ENCODE peak calls at places on chromosomes 7 and 10, in ten cellular contexts. O is MCF 10A; I is WERI-Rb-1; P is endodermal cell; W is IMR-90; J is fibroblast of lung; A is neural progenitor cell; Q is CD4-positive, alpha-beta T cell; E is HL-60; Y is RWPE1. L is an unnamed sample.

GRCh38 chr10:28403090-28403489 is 100.2 kb upstream of the MPP7 start:
- DNase-seq in P (no peak), J (no peak), A (no peak), W (peak; percentile 16), Y (no peak), I (no peak), E (no peak), Q (no peak), O (no peak), L (no peak)

GRCh38 chr10:28532223-28532508 is 752 bp upstream of the WAC start:
- DNase-seq in Y (peak; percentile 23), W (no peak), E (no peak), Q (no peak), I (no peak), O (no peak), P (no peak), J (peak; percentile 61), A (no peak), L (no peak)

GRCh38 chr10:88999629-89000028 is 9.0 kb downstream of the FAS start:
- DNase-seq in J (peak; percentile 75), Q (no peak), E (no peak), Y (peak; percentile 28), P (no peak), I (no peak), O (no peak), W (peak; percentile 26), A (no peak), L (no peak)

GRCh38 chr10:73126343-73126742 is 16.1 kb downstream of the NUDT13 start:
- DNase-seq in I (no peak), O (peak; percentile 4), E (no peak), P (no peak), Y (no peak), A (no peak), J (no peak), W (no peak), Q (no peak), L (no peak)

GRCh38 chr7:64775289-64775688 is 18.9 kb upstream of the ZNF138 start:
- DNase-seq in O (no peak), J (no peak), W (peak; percentile 7), P (no peak), Y (no peak), E (no peak), Q (no peak), A (no peak), I (no peak), L (no peak)

GRCh38 chr7:97179454-97180104 is 62.1 kb downstream of the SDHAF3 start:
- DNase-seq in P (peak; percentile 75), J (peak; percentile 72), O (peak; percentile 77), W (peak; percentile 65), E (peak; percentile 20), I (peak; percentile 46), Y (peak; percentile 73), A (peak; percentile 72), Q (peak; percentile 17), L (no peak)

GRCh38 chr7:129786825-129787563 is 165.8 kb downstream of the UBE2H start:
- DNase-seq in I (no peak), E (no peak), W (no peak), Y (no peak), O (no peak), P (peak; percentile 73), J (no peak), Q (no peak), A (peak; percentile 44), L (no peak)

GRCh38 chr7:149598721-149599308 is 101.2 kb upstream of the ZNF746 start:
- DNase-seq in W (peak; percentile 38), A (peak; percentile 68), P (peak; percentile 81), O (peak; percentile 56), Y (peak; percentile 22), I (peak; percentile 38), E (no peak), Q (no peak), J (peak; percentile 36), L (no peak)

GRCh38 chr10:6748029-6748428 is 168.0 kb upstream of the PRKCQ start:
- DNase-seq in O (no peak), I (no peak), J (no peak), P (no peak), A (no peak), Q (no peak), Y (no peak), W (peak; percentile 23), E (no peak), L (no peak)

GRCh38 chr10:133024711-133025557 is 62.8 kb upstream of the ADGRA1 start:
- DNase-seq in W (no peak), Y (no peak), I (no peak), P (no peak), E (no peak), O (no peak), J (no peak), A (peak; percentile 31), Q (no peak), L (no peak)

GRCh38 chr10:20658158-20658557 is 239.0 kb downstream of the NEBL start:
- DNase-seq in P (no peak), E (no peak), J (no peak), I (no peak), A (no peak), O (no peak), W (no peak), Y (no peak), Q (no peak), L (no peak)
- TF ChIP-seq CTCF in P (no peak), E (no peak), J (no peak), I (no peak), A (no peak), O (no peak), W (no peak), Y (no peak), Q (no peak), L (no peak)

GRCh38 chr7:139753693-139754111 is 24.1 kb downstream of the HIPK2 start:
- DNase-seq in Y (no peak), E (no peak), I (no peak), P (peak; percentile 25), J (no peak), W (no peak), O (no peak), A (no peak), Q (no peak), L (no peak)

GRCh38 chr7:139750459-139751095 is 27.2 kb downstream of the HIPK2 start:
- DNase-seq in O (no peak), E (no peak), I (no peak), Y (no peak), A (no peak), P (no peak), J (no peak), Q (no peak), W (no peak), L (no peak)

GRCh38 chr7:139752600-139752999 is 25.2 kb downstream of the HIPK2 start:
- DNase-seq in O (no peak), A (no peak), E (no peak), Q (no peak), W (no peak), P (no peak), J (no peak), Y (no peak), I (no peak), L (no peak)

GRCh38 chr7:139752148-139752547 is 25.6 kb downstream of the HIPK2 start:
- DNase-seq in I (no peak), P (peak; percentile 4), O (no peak), W (no peak), A (no peak), Y (no peak), Q (no peak), J (no peak), E (no peak), L (no peak)

GRCh38 chr7:139753079-139753692 is 24.6 kb downstream of the HIPK2 start:
- DNase-seq in E (no peak), O (no peak), Q (no peak), J (no peak), I (peak; percentile 67), Y (no peak), A (no peak), P (peak; percentile 61), W (peak; percentile 56), L (no peak)
- TF ChIP-seq CTCF in E (no peak), O (no peak), Q (no peak), J (no peak), I (peak; percentile 59), Y (no peak), A (peak; percentile 21), P (peak; percentile 66), W (peak; percentile 7), L (no peak)

GRCh38 chr7:45921381-45921698 is 268 bp upstream of the IGFBP3 start:
- DNase-seq in W (no peak), J (no peak), P (no peak), A (no peak), E (no peak), Q (no peak), Y (no peak), I (no peak), O (no peak), L (no peak)

GRCh38 chr7:45923290-45923689 is 2.2 kb upstream of the IGFBP3 start:
- DNase-seq in A (peak; percentile 87), Y (peak; percentile 50), J (peak; percentile 79), P (peak; percentile 92), W (peak; percentile 72), O (peak; percentile 71), I (peak; percentile 63), E (no peak), Q (peak; percentile 30), L (no peak)

GRCh38 chr7:45921699-45922519 is 837 bp upstream of the IGFBP3 start:
- DNase-seq in O (peak; percentile 65), A (peak; percentile 88), W (peak; percentile 75), J (peak; percentile 80), Y (peak; percentile 42), Q (no peak), E (no peak), P (peak; percentile 94), I (peak; percentile 74), L (no peak)

GRCh38 chr7:45923818-45924217 is 2.7 kb upstream of the IGFBP3 start:
- DNase-seq in I (no peak), O (no peak), Y (no peak), E (no peak), W (no peak), P (no peak), A (peak; percentile 22), Q (no peak), J (no peak), L (no peak)

GRCh38 chr7:45922810-45923209 is 1.7 kb upstream of the IGFBP3 start:
- DNase-seq in P (no peak), A (peak; percentile 15), I (no peak), O (peak; percentile 24), Q (no peak), Y (no peak), W (no peak), J (peak; percentile 33), E (no peak), L (no peak)
- TF ChIP-seq CTCF in P (no peak), A (no peak), I (no peak), O (no peak), Q (no peak), Y (no peak), W (no peak), J (no peak), E (no peak), L (no peak)

DNA sequence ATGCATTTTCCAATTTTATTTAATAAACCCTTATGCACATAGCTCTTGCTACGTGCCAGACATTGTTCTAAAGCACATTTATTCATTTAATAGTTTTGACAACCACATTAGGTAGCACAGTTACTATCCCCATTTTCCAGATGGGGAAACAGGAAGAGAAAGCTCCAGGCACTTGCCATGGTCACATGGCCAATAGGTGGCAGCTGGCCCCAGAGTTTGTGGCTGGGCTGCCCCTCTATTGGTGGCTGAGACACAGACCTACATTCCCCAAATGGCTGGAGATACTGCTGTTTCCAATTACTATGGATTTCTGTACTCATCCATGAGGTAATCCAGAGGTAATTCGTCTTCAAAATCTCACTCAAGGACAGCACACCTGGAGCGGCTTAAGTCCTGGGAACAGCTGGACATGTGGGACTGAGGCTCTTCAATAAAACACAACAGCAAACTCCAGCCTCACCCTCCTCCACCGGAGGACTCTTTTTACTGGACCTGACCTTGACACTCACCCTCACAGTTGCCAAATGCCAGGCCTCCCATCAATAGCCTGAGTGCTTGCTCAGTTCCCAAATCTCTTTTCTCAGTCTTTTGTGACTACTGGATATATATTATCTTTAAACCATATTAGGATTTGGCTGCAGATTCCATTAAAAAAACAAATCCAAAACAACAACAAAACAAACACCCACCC is 106.1 kb downstream of the CLEC2L start:
- DNase-seq in W (no peak), Y (no peak), I (no peak), A (no peak), P (no peak), Q (no peak), E (no peak), J (no peak), O (no peak), L (no peak)
- TF ChIP-seq CTCF in W (no peak), Y (no peak), I (no peak), A (peak; percentile 20), P (peak; percentile 36), Q (no peak), E (no peak), J (no peak), O (no peak), L (no peak)